ENCODE peak calls at places on chromosomes 11 and 22, in five cellular contexts. I is A549, Q is HepG2, M is ovary, F is transverse colon. H is an unnamed sample.

GRCh38 chr11:34988294-34989255 is 72.2 kb downstream of the PDHX start:
- DNase-seq in I (no peak), Q (no peak), M (no peak), F (no peak), H (no peak)

GRCh38 chr11:84899740-84900139 is 727.4 kb downstream of the DLG2 start:
- DNase-seq in I (no peak), Q (peak), M (no peak), F (no peak), H (no peak)

GRCh38 chr11:95443386-95443785 is 212.4 kb upstream of the SESN3 start:
- DNase-seq in I (no peak), Q (peak), M (no peak), F (no peak), H (no peak)

GRCh38 chr22:33247758-33248157 is 189.6 kb upstream of the SYN3 start:
- DNase-seq in I (no peak), Q (no peak), M (no peak), F (no peak), H (no peak)

GRCh38 chr11:34051349-34052035 is at the start of gene CAPRIN1:
- DNase-seq in I (peak), Q (peak), M (peak), F (peak), H (peak)

GRCh38 chr22:19292262-19293230 is 1.0 kb upstream of the CLTCL1 start:
- DNase-seq in I (no peak), Q (no peak), M (peak), F (peak), H (no peak)

GRCh38 chr11:2207773-2208621 is 36.4 kb upstream of the TH start:
- DNase-seq in I (no peak), Q (no peak), M (peak), F (no peak), H (peak)

GRCh38 chr22:25148149-25148691 is 51.4 kb upstream of the CRYBB3 start:
- DNase-seq in I (no peak), Q (no peak), M (no peak), F (peak), H (no peak)

GRCh38 chr22:44393066-44393465 is 80.3 kb upstream of the SHISAL1 start:
- DNase-seq in I (no peak), Q (no peak), M (no peak), F (no peak), H (peak)

GRCh38 chr11:109264128-109264527 is 157.9 kb upstream of the C11orf87 start:
- DNase-seq in I (no peak), Q (no peak), M (no peak), F (no peak), H (no peak)

GRCh38 chr11:128581908-128582307 is 5.5 kb downstream of the ETS1 start:
- DNase-seq in I (no peak), Q (no peak), M (no peak), F (no peak), H (no peak)

GRCh38 chr11:96842731-96843130 is 452.9 kb downstream of the JRKL start:
- DNase-seq in I (no peak), Q (no peak), M (no peak), F (no peak), H (no peak)

GRCh38 chr11:130522284-130522961 is 74.0 kb downstream of the ADAMTS15 start:
- DNase-seq in I (peak), Q (peak), M (peak), F (peak), H (peak)

GRCh38 chr11:1931326-1931725 is 11.8 kb downstream of the TNNT3 start:
- DNase-seq in I (no peak), Q (no peak), M (no peak), F (no peak), H (no peak)

GRCh38 chr22:27627444-27627833 is 174.1 kb downstream of the MN1 start:
- DNase-seq in I (no peak), Q (peak), M (no peak), F (no peak), H (no peak)

GRCh38 chr11:12075822-12076821 is 34.3 kb upstream of the MICAL2 start:
- DNase-seq in I (peak), Q (no peak), M (no peak), F (peak), H (peak)

GRCh38 chr22:25791556-25791955 is 49.6 kb downstream of the MYO18B start:
- DNase-seq in I (no peak), Q (no peak), M (no peak), F (no peak), H (no peak)

GRCh38 chr11:82896183-82896582 is 4.0 kb downstream of the PRCP start:
- DNase-seq in I (no peak), Q (no peak), M (no peak), F (no peak), H (no peak)

GRCh38 chr11:134397304-134398078 is 14.6 kb downstream of the B3GAT1 start:
- DNase-seq in I (no peak), Q (no peak), M (no peak), F (no peak), H (no peak)

GRCh38 chr11:1959786-1960185 is 12.7 kb downstream of the MRPL23 start:
- DNase-seq in I (no peak), Q (no peak), M (no peak), F (no peak), H (peak)

GRCh38 chr22:36562261-36562835 is 33.4 kb upstream of the EIF3D start:
- DNase-seq in I (peak), Q (no peak), M (no peak), F (no peak), H (no peak)

GRCh38 chr11:5366856-5367255 is 15.5 kb downstream of the OR51B6 start:
- DNase-seq in I (no peak), Q (no peak), M (no peak), F (no peak), H (no peak)

GRCh38 chr11:100810146-100810545 is 123.1 kb downstream of the ARHGAP42 start:
- DNase-seq in I (no peak), Q (no peak), M (no peak), F (no peak), H (no peak)

GRCh38 chr11:7495997-7496545 is 10.8 kb downstream of the OLFML1 start:
- DNase-seq in I (no peak), Q (no peak), M (no peak), F (peak), H (no peak)

GRCh38 chr11:61174275-61174674 is 13.0 kb upstream of the VPS37C start:
- DNase-seq in I (no peak), Q (no peak), M (no peak), F (no peak), H (no peak)

GRCh38 chr11:82858556-82859091 is 41.6 kb downstream of the PRCP start:
- DNase-seq in I (no peak), Q (no peak), M (no peak), F (no peak), H (no peak)

GRCh38 chr11:23284626-23285025 is 424.4 kb upstream of the CCDC179 start:
- DNase-seq in I (no peak), Q (no peak), M (no peak), F (no peak), H (no peak)

GRCh38 chr11:36126703-36127102 is 162.5 kb downstream of the COMMD9 start:
- DNase-seq in I (no peak), Q (no peak), M (no peak), F (no peak), H (no peak)

GRCh38 chr11:27455667-27456066 is 16.9 kb downstream of the LGR4 start:
- DNase-seq in I (no peak), Q (no peak), M (no peak), F (no peak), H (no peak)

GRCh38 chr22:42416671-42417230 is 15.5 kb downstream of the NFAM1 start:
- DNase-seq in I (no peak), Q (no peak), M (no peak), F (no peak), H (no peak)

GRCh38 chr22:42417645-42418303 is 14.4 kb downstream of the NFAM1 start:
- DNase-seq in I (no peak), Q (no peak), M (no peak), F (no peak), H (no peak)

GRCh38 chr22:42418811-42419243 is 13.4 kb downstream of the NFAM1 start:
- DNase-seq in I (no peak), Q (no peak), M (no peak), F (no peak), H (no peak)

GRCh38 chr22:42414565-42415298 is 17.5 kb downstream of the NFAM1 start:
- DNase-seq in I (no peak), Q (no peak), M (no peak), F (no peak), H (no peak)

GRCh38 chr22:42419328-42419881 is 12.8 kb downstream of the NFAM1 start:
- DNase-seq in I (no peak), Q (no peak), M (no peak), F (no peak), H (no peak)
- TF ChIP-seq EP300 in I (no peak), Q (no peak), M (no peak), F (no peak), H (no peak)

GRCh38 chr11:9773524-9773923 is 109.6 kb downstream of the SWAP70 start:
- DNase-seq in I (no peak), Q (no peak), M (no peak), F (no peak), H (no peak)
- H3K27ac ChIP-seq in I (no peak), Q (no peak), M (no peak), F (no peak), H (no peak)

DNA sequence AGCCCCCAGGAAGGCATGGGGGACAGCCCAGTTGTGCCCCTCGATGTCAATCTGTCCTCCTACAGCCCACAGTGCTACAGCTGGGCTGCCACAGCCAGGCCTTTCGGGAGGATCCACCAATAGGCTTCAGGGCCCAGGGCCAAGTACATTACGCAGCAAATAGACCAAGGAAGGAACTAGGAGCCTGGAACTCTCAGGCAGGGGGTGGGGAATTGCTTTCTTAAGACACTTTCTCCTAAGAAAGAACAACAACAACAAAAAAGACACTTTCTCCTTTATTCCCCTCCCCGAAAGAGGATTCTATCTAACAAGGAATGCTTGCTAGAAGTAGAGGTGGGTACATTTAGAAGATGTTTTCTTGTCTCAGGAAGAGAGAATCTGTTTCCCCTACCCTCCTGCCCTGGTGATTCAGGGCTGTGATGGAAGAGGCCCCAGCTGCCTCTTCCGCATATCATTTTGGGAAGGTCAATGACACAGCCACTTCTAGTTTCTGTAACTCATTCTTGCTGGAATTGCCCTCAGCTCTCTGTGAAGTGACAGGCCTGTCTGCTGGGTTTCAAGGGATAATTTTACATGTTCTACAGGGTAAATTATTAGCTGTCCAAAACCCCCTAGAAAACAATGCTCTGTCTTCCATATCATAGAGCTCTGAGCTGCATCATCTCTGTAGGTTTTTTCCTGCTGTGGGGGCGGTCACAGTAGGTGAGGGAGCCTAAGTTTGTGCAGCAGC is 6.0 kb upstream of the MALAT1 start:
- DNase-seq in I (no peak), Q (no peak), M (peak), F (peak), H (peak)
- TF ChIP-seq EP300 in I (no peak), Q (no peak), M (peak), F (peak), H (no peak)

DNA sequence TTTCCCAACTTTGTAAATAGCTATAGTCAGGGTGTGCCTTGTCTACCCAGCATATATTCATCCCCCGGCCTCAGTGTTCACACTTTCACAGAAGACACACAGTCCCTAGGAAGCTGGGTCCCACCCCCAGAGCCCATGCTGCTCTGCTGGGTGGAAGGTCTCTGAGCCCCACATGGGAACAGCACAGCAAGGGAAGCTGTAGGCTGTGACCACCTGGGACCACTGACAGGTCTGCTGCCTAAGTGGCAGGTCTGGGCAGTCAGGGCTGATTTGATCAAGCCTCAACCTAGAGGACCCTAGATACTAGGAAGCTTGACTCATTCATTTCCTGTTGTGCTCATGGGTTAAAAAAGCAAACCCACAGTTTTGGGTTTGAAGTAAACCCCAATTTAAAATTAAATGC is 16.8 kb downstream of the IL10RA start:
- DNase-seq in I (no peak), Q (no peak), M (no peak), F (peak), H (peak)
- H3K27ac ChIP-seq in I (no peak), Q (no peak), M (no peak), F (peak), H (peak)

GRCh38 chr11:20088368-20089260 is 71.7 kb downstream of the DBX1 start:
- DNase-seq in I (no peak), Q (no peak), M (no peak), F (no peak), H (no peak)

GRCh38 chr11:20087118-20087521 is 73.2 kb downstream of the DBX1 start:
- DNase-seq in I (no peak), Q (no peak), M (no peak), F (no peak), H (no peak)

GRCh38 chr11:20081336-20081735 is 78.9 kb downstream of the DBX1 start:
- DNase-seq in I (no peak), Q (no peak), M (no peak), F (no peak), H (no peak)

GRCh38 chr11:20089357-20089756 is 70.9 kb downstream of the DBX1 start:
- DNase-seq in I (no peak), Q (no peak), M (no peak), F (no peak), H (no peak)

DNA sequence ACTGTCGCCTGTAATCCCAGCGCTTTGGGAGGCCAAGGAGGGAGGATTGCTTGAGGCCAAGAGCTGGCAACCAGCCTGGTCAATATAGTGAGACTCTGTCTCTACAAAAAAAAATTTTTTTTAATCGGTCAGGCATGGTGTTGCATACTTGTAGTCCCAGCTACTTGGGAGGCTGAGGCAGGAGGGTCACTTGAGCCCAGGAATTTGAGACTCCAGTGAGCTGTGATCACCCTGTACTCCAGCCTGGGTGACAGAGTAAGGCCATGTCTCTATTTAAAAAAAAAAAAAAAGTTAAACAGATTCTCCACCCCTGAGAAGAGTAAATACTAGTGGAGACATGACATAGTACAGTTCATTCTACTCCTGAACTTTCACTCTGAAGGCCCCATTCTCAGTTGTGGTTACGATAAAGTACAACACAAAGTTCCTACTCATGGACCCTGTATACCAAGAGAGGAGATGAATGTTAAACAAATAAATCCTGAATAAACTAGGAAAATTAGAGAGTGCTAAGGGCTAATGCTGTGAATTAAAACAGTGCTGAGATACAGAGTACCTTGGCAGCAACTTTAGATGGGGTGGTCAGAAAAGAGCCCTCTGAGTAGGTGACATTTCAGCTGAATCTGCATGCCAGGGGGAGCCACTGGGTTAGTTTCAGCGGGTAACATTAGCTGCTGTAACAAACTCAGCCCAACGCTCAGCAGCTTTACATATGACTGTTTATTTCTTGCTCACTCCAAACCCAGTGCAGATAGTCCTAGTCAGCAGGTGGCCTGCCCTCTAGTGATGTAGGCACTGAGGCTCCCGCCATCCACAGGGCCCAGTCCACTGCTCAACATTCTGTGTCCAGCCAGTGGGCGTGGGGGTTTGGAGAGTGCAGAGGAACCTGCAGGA is 75.1 kb downstream of the DBX1 start:
- DNase-seq in I (no peak), Q (peak), M (no peak), F (no peak), H (no peak)
- TF ChIP-seq EP300 in I (no peak), Q (no peak), M (no peak), F (no peak), H (no peak)